ENCODE peak calls at places on chromosomes 16 and 17, in five cellular contexts. O, A, S, B and W are unnamed samples.
A peak's percentile ranks its signal among the peaks of the same experiment; 100 is the strongest.

GRCh38 chr17:77527836-77528505 is 387.2 kb downstream of the SEC14L1 start:
- DNase-seq in O (no peak), A (peak; percentile 11), S (no peak), B (no peak), W (no peak)

GRCh38 chr16:8583712-8584111 is 6.6 kb downstream of the TMEM114 start:
- DNase-seq in O (no peak), A (no peak), S (no peak), B (no peak), W (no peak)

GRCh38 chr17:48231995-48232729 is 124.6 kb downstream of the SNX11 start:
- DNase-seq in O (no peak), A (no peak), S (no peak), B (no peak), W (no peak)

GRCh38 chr17:17358060-17358751 is 55.0 kb downstream of the NT5M start:
- DNase-seq in O (no peak), A (no peak), S (no peak), B (no peak), W (no peak)

GRCh38 chr16:56662357-56663354 is 4.9 kb downstream of the MT1F start:
- DNase-seq in O (no peak), A (no peak), S (no peak), B (no peak), W (no peak)

GRCh38 chr16:65429504-65430149 is 307.8 kb upstream of the CDH11 start:
- DNase-seq in O (no peak), A (no peak), S (no peak), B (no peak), W (no peak)

GRCh38 chr17:35727635-35728034 is 3.8 kb upstream of the RASL10B start:
- DNase-seq in O (no peak), A (no peak), S (no peak), B (no peak), W (no peak)

GRCh38 chr17:77831497-77832179 is 126.9 kb upstream of the TNRC6C start:
- DNase-seq in O (no peak), A (no peak), S (peak; percentile 77), B (no peak), W (peak; percentile 48)

GRCh38 chr16:57297856-57298255 is 13.4 kb upstream of the PLLP start:
- DNase-seq in O (no peak), A (no peak), S (no peak), B (no peak), W (no peak)

GRCh38 chr16:89052824-89053724 is 40.6 kb upstream of the ACSF3 start:
- DNase-seq in O (peak; percentile 91), A (peak; percentile 88), S (no peak), B (no peak), W (no peak)

GRCh38 chr16:88348377-88349152 is 34.2 kb upstream of the ZNF469 start:
- DNase-seq in O (peak; percentile 17), A (no peak), S (no peak), B (no peak), W (no peak)

GRCh38 chr17:2398655-2399571 is 1.9 kb downstream of the MNT start:
- DNase-seq in O (peak; percentile 78), A (peak; percentile 47), S (peak; percentile 79), B (peak; percentile 81), W (no peak)

GRCh38 chr17:5555254-5555653 is 29.1 kb downstream of the NLRP1 start:
- DNase-seq in O (no peak), A (no peak), S (peak; percentile 72), B (no peak), W (no peak)

GRCh38 chr17:79126139-79126538 is 51.5 kb downstream of the ENGASE start:
- DNase-seq in O (peak; percentile 40), A (peak; percentile 26), S (no peak), B (no peak), W (no peak)

GRCh38 chr16:15518412-15519351 is 84.3 kb downstream of the BMERB1 start:
- DNase-seq in O (no peak), A (no peak), S (peak; percentile 63), B (no peak), W (peak; percentile 51)

GRCh38 chr16:48500981-48501380 is 109.0 kb downstream of the N4BP1 start:
- DNase-seq in O (no peak), A (no peak), S (no peak), B (no peak), W (no peak)

GRCh38 chr16:89373355-89374110 is 116.8 kb downstream of the ANKRD11 start:
- DNase-seq in O (no peak), A (no peak), S (peak; percentile 93), B (no peak), W (no peak)

GRCh38 chr16:66457888-66458287 is 30.8 kb downstream of the BEAN1 start:
- DNase-seq in O (no peak), A (no peak), S (no peak), B (no peak), W (no peak)

GRCh38 chr16:11036868-11037410 is 92.6 kb downstream of the CLEC16A start:
- DNase-seq in O (no peak), A (no peak), S (no peak), B (no peak), W (no peak)

GRCh38 chr17:234163-235047 is 53.0 kb upstream of the DOC2B start:
- DNase-seq in O (peak; percentile 26), A (no peak), S (no peak), B (no peak), W (no peak)

GRCh38 chr17:64037802-64038201 is 17.4 kb upstream of the ICAM2 start:
- DNase-seq in O (no peak), A (no peak), S (no peak), B (no peak), W (no peak)

GRCh38 chr17:57988301-57989010 is 402 bp upstream of the VEZF1 start:
- DNase-seq in O (peak; percentile 84), A (peak; percentile 68), S (peak; percentile 60), B (peak; percentile 72), W (no peak)

GRCh38 chr16:50861926-50862325 is 120.0 kb downstream of the CYLD start:
- DNase-seq in O (no peak), A (no peak), S (peak; percentile 17), B (no peak), W (peak; percentile 73)

GRCh38 chr17:7411427-7411750 is 3.7 kb downstream of the NLGN2 start:
- DNase-seq in O (no peak), A (no peak), S (no peak), B (no peak), W (no peak)

GRCh38 chr17:40059729-40060475 is 2.9 kb upstream of the THRA start:
- DNase-seq in O (no peak), A (no peak), S (no peak), B (no peak), W (no peak)

GRCh38 chr17:17062356-17062755 is 20.1 kb downstream of the MPRIP start:
- DNase-seq in O (peak; percentile 12), A (no peak), S (peak; percentile 74), B (no peak), W (no peak)

GRCh38 chr17:17186051-17186450 is 20.1 kb downstream of the PLD6 start:
- DNase-seq in O (no peak), A (peak; percentile 29), S (no peak), B (peak; percentile 24), W (no peak)

GRCh38 chr17:521168-521525 is 168.5 kb upstream of the RPH3AL start:
- DNase-seq in O (no peak), A (no peak), S (no peak), B (no peak), W (no peak)

GRCh38 chr17:41009301-41009760 is 403 bp upstream of the KRTAP3-1 start:
- DNase-seq in O (no peak), A (no peak), S (no peak), B (no peak), W (no peak)

GRCh38 chr17:40122944-40123810 is 1.4 kb downstream of the MSL1 start:
- DNase-seq in O (peak; percentile 68), A (no peak), S (no peak), B (peak; percentile 73), W (no peak)

GRCh38 chr17:14301761-14302401 is 1.0 kb downstream of the HS3ST3B1 start:
- DNase-seq in O (peak; percentile 50), A (peak; percentile 48), S (peak; percentile 47), B (peak; percentile 47), W (no peak)

GRCh38 chr17:80819422-80820164 is 172.0 kb upstream of the CHMP6 start:
- DNase-seq in O (no peak), A (no peak), S (no peak), B (no peak), W (no peak)

GRCh38 chr16:66923247-66923851 is 2.0 kb downstream of the RRAD start:
- DNase-seq in O (no peak), A (no peak), S (peak; percentile 77), B (no peak), W (no peak)

GRCh38 chr17:37393352-37393751 is 13.3 kb downstream of the ACACA start:
- DNase-seq in O (no peak), A (no peak), S (no peak), B (no peak), W (no peak)

GRCh38 chr16:89525146-89525913 is 17.1 kb downstream of the SPG7 start:
- DNase-seq in O (no peak), A (no peak), S (no peak), B (peak; percentile 56), W (no peak)

DNA sequence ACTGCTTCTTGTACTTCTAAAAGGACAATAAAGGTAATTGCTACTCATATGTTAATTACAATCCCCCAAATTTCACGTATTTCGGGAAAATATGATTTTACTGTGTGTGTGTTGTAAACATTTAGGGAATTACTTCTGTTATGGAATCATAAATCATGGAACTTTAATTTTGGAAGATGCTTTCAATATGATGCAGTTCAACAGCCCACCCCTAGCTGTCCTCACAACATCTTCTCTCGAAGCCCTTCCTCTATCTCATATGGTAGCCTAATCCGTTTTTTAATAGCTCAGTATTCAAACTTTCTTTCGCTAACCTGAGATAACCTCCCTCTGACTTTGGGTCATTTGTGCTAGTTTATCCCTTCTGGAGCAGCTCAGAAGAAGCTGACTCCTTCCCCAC is 78.4 kb downstream of the ANKFN1 start:
- DNase-seq in O (no peak), A (no peak), S (peak; percentile 16), B (no peak), W (no peak)
- TF ChIP-seq CTCF in O (no peak), A (no peak), S (peak; percentile 26), B (no peak), W (no peak)

GRCh38 chr16:17368951-17369350 is 101.8 kb downstream of the XYLT1 start:
- DNase-seq in O (no peak), A (no peak), S (no peak), B (no peak), W (no peak)
- H3K4me3 ChIP-seq in O (no peak overlapping the region), A (no peak overlapping the region), S (no peak overlapping the region), B (no peak overlapping the region), W (no peak overlapping the region)

DNA sequence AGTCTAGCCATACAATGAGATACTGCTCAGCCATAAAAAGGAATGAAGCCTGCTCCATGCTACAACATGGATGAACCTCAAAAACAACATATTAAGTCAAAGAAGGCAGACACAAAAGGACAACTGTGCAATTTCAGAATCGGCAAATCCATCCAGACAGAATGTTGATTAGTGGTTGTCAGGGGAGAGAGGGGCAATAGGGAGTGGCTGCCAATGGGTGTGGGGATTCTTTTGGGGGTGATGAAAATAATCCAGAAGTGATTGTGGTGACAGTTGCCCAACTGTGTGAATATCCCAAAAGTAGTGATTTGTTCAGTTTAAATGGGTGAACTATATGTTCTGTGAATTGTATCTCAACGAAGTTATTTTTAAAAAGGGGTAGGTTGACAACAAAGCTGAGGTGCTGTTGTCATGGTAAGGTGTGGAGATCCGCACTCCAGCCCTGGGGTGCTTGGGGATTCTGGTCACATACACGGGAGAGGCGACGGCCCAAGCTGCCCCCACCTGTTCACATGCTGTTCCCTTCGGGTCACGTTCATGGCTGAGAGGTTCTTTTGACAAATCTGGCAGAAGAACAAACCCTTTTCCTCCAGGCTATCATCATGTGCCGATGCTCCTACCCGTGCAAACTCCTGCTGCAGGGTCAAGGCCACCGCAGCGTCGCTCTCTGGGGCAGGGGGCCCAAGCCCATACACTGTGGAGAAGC is 9.6 kb downstream of the SLX4 start:
- DNase-seq in O (no peak), A (no peak), S (no peak), B (no peak), W (no peak)
- TF ChIP-seq CTCF in O (no peak), A (no peak), S (no peak), B (no peak), W (no peak)

GRCh38 chr16:85809645-85810044 is 10.2 kb downstream of the COX4I1 start:
- DNase-seq in O (no peak), A (no peak), S (no peak), B (no peak), W (no peak)
- H3K4me3 ChIP-seq in O (no peak overlapping the region), A (no peak overlapping the region), S (no peak overlapping the region), B (no peak overlapping the region), W (no peak overlapping the region)